ENCODE peak calls at places on chromosomes 13 and 19, in six cellular contexts. W is heart left ventricle, F is lung, E is pancreas, Q is breast epithelium, H is suprapubic skin. J is an unnamed sample. For H3K27me3 and H3K4me1, the result is how much of the 10 kb centered on the place peaks cover.

GRCh38 chr19:2046046-2046907 is 4.8 kb downstream of the MKNK2 start:
- DNase-seq in F (no peak), E (no peak), H (no peak), Q (no peak), W (no peak), J (no peak)

GRCh38 chr19:16402076-16402475 is 69.7 kb downstream of the EPS15L1 start:
- DNase-seq in W (no peak), E (no peak), F (no peak), H (no peak), Q (no peak), J (no peak)

GRCh38 chr13:97798171-97798821 is 155.2 kb upstream of the IPO5 start:
- DNase-seq in H (no peak), E (no peak), F (no peak), Q (no peak), W (no peak), J (no peak)

GRCh38 chr13:66915596-66916185 is 314.4 kb downstream of the PCDH9 start:
- DNase-seq in H (no peak), Q (no peak), W (no peak), F (no peak), E (no peak), J (no peak)

GRCh38 chr13:54628383-54628782 is 1599.8 kb downstream of the OLFM4 start:
- DNase-seq in W (no peak), Q (no peak), F (no peak), H (no peak), E (no peak), J (no peak)

GRCh38 chr13:95509521-95510315 is 42.8 kb upstream of the CLDN10 start:
- DNase-seq in Q (no peak), W (no peak), F (no peak), H (no peak), E (no peak), J (no peak)

GRCh38 chr19:9323557-9323918 is 441 bp upstream of the ZNF559 start:
- DNase-seq in Q (peak), H (peak), E (peak), F (peak), W (peak), J (peak)

GRCh38 chr13:27605610-27606200 is 14.6 kb downstream of the LNX2 start:
- DNase-seq in E (no peak), Q (no peak), W (no peak), H (no peak), F (no peak), J (no peak)

GRCh38 chr19:34310494-34310981 is 54.5 kb upstream of the GPI start:
- DNase-seq in H (no peak), E (no peak), F (no peak), W (no peak), Q (peak), J (no peak)

GRCh38 chr13:50126378-50127016 is 111.3 kb downstream of the KCNRG start:
- DNase-seq in Q (no peak), W (no peak), H (no peak), E (no peak), F (no peak), J (no peak)

GRCh38 chr19:23283925-23284324 is 33.7 kb upstream of the ZNF724 start:
- DNase-seq in F (peak), Q (peak), E (peak), H (no peak), W (peak), J (peak)

GRCh38 chr19:42596391-42597071 is 1.8 kb upstream of the CEACAM8 start:
- DNase-seq in H (no peak), F (no peak), E (no peak), Q (no peak), W (peak), J (no peak)

GRCh38 chr19:3505598-3506383 is at the start of gene FZR1:
- DNase-seq in F (peak), Q (peak), E (peak), W (peak), H (peak), J (peak)

GRCh38 chr13:101649490-101650126 is 197.1 kb downstream of the ITGBL1 start:
- DNase-seq in W (no peak), E (no peak), F (no peak), Q (no peak), H (no peak), J (no peak)

GRCh38 chr19:14031719-14032480 is at the start of gene IL27RA:
- DNase-seq in F (peak), E (peak), W (peak), H (no peak), Q (peak), J (peak)

GRCh38 chr19:14028901-14029300 is 953 bp downstream of the RLN3 start:
- DNase-seq in W (no peak), H (no peak), F (no peak), Q (no peak), E (no peak), J (no peak)

GRCh38 chr19:14030997-14031718 is 404 bp upstream of the IL27RA start:
- DNase-seq in H (no peak), E (no peak), F (no peak), Q (no peak), W (no peak), J (no peak)

GRCh38 chr19:14023404-14024235 is 4.3 kb upstream of the RLN3 start:
- DNase-seq in E (peak), F (peak), Q (no peak), W (peak), H (no peak), J (peak)

DNA sequence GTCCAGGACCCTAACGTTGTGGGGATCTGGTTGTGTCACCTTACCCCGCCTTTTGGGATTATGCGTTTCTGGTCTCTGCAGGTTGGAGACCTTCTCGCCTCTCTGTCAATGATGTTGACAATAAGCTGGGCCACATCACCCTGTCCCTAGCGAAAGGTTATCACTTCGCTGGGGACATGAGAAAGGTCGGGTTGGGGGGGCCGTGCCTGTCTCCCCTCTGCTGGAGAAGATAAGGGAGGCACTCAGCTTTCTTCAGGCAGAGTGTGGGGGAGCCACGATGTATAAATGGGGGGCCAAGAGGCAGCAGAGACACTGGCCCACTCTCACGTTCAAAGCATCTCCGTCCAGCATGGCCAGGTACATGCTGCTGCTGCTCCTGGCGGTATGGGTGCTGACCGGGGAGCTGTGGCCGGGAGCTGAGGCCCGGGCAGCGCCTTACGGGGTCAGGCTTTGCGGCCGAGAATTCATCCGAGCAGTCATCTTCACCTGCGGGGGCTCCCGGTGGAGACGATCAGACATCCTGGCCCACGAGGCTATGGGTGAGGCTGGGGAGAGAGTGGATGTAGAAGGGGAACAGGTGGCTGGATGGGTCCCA is at the start of gene RLN3:
- DNase-seq in E (no peak), H (no peak), Q (no peak), W (no peak), F (no peak), J (no peak)
- H3K27me3 ChIP-seq in E (under half), H (under half), Q (under half), W (under half), F (under half), J (under half)

DNA sequence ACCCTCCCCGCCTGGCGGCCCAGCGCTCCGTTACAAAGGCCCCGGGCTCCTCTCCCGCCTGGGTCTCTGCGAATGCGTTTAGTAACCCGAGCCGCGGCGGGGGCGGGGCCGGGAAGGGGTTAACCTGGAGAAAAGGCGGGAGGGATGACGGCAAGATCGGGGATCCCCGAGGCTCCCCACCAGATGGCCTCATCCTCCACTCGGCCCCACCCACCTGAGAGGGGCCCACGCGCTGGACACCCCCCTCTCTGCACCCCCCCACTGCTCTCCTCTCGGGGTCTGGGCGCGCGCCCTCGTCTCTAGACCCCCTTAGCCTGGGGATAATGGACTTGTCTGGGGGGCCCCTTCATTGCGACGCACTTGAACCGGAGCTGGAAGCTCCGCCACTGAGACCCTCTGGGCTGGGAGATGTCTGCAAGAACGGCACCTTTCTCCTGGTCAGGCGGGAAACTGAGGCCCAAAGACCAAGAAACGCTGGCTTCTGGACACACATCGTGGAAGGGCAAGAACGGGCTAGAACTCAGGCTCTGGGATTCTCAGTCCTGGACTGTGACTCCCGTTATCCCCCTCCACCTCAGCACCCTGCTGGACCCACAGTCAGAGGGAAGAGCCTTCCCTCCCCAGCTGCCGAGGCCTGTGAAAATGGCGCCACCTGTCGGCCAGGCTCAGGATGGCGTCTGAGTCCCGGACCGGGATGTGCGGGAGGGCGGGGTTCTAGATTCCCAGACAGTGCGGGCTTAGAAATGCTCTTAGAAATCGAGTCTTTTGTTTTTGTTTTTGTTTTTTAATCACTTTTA is 2.9 kb upstream of the LTBP4 start:
- DNase-seq in F (peak), W (peak), H (peak), Q (peak), E (peak), J (peak)
- H3K4me1 ChIP-seq in F (under half), W (under half), H (half or more), Q (under half), E (under half), J (half or more)

GRCh38 chr13:46388846-46389245 is 1.8 kb upstream of the RUBCNL start:
- DNase-seq in E (no peak), Q (no peak), H (no peak), F (no peak), W (no peak), J (no peak)

GRCh38 chr13:46386426-46386995 is 541 bp downstream of the RUBCNL start:
- DNase-seq in Q (no peak), E (no peak), F (no peak), W (no peak), H (no peak), J (peak)

GRCh38 chr13:46388308-46388707 is 1.3 kb upstream of the RUBCNL start:
- DNase-seq in W (no peak), F (no peak), Q (no peak), E (no peak), H (no peak), J (no peak)

GRCh38 chr13:46385946-46386345 is 1.1 kb downstream of the RUBCNL start:
- DNase-seq in Q (no peak), E (no peak), W (no peak), H (no peak), F (no peak), J (no peak)

GRCh38 chr13:46386996-46387851 is at the start of gene RUBCNL:
- DNase-seq in W (peak), H (no peak), Q (no peak), F (no peak), E (peak), J (peak)
- TF ChIP-seq CTCF in W (no peak), H (no peak), Q (no peak), F (no peak), E (no peak), J (no peak)

GRCh38 chr19:46634656-46635218 is 1.3 kb downstream of the GNG8 start:
- DNase-seq in E (no peak), W (no peak), F (no peak), Q (no peak), H (no peak), J (no peak)
- H3K27me3 ChIP-seq in E (under half), W (under half), F (under half), Q (under half), H (under half), J (under half)

GRCh38 chr13:110314516-110315245 is 7.6 kb downstream of the COL4A2 start:
- DNase-seq in F (no peak), H (no peak), W (peak), Q (peak), E (no peak), J (peak)
- H3K4me1 ChIP-seq in F (under half), H (under half), W (under half), Q (under half), E (under half), J (half or more)

GRCh38 chr19:7870571-7871279 is 3.5 kb downstream of the PRR36 start:
- DNase-seq in E (peak), Q (peak), H (peak), W (no peak), F (peak), J (no peak)

GRCh38 chr19:7869910-7870511 is 4.2 kb downstream of the PRR36 start:
- DNase-seq in F (no peak), W (no peak), Q (peak), E (peak), H (peak), J (no peak)

GRCh38 chr19:7868326-7868670 is 5.9 kb downstream of the PRR36 start:
- DNase-seq in W (no peak), F (no peak), H (no peak), E (peak), Q (no peak), J (no peak)

GRCh38 chr19:7868671-7869452 is 5.3 kb downstream of the PRR36 start:
- DNase-seq in H (peak), F (peak), W (peak), E (peak), Q (peak), J (peak)

GRCh38 chr19:7869453-7869909 is 4.7 kb downstream of the PRR36 start:
- DNase-seq in H (peak), F (peak), Q (peak), W (no peak), E (peak), J (peak)
- TF ChIP-seq CTCF in H (peak), F (no peak), Q (no peak), W (no peak), E (peak), J (peak)